ENCODE peak calls at places on chromosome 7, in ten cellular contexts. T is A172; D is naive thymus-derived CD8-positive, alpha-beta T cell; A is lower lobe of right lung; K is RWPE1; V is NCI-H1092; I is endodermal cell; X is nephron progenitor cell; L is foreskin keratinocyte; Z is NK-92 treated with Interleukin-12 subunit alpha and Interleukin-12 subunit beta, amount 100 ng/mL, for 24 hours. H is an unnamed sample.

GRCh38 chr7:12229046-12229445 is 18.0 kb downstream of the TMEM106B start:
- DNase-seq in I (no peak), D (no peak), Z (no peak), L (no peak), A (no peak), T (no peak), X (no peak), V (no peak), K (no peak), H (no peak)

GRCh38 chr7:97001656-97002554 is 3.4 kb upstream of the DLX6 start:
- DNase-seq in V (no peak), T (no peak), I (peak; percentile 86), L (no peak), X (no peak), K (no peak), D (no peak), Z (no peak), A (no peak), H (no peak)

GRCh38 chr7:74351836-74352235 is 62.6 kb downstream of the CLIP2 start:
- DNase-seq in D (no peak), X (no peak), Z (no peak), K (no peak), A (no peak), V (no peak), L (no peak), T (no peak), I (no peak), H (no peak)

GRCh38 chr7:84336303-84336702 is 141.7 kb upstream of the SEMA3A start:
- DNase-seq in A (no peak), Z (no peak), V (no peak), T (no peak), K (no peak), D (no peak), L (no peak), X (no peak), I (no peak), H (peak; percentile 95)

GRCh38 chr7:122965306-122965705 is 30.2 kb downstream of the TAS2R16 start:
- DNase-seq in L (no peak), V (peak; percentile 73), T (no peak), Z (no peak), I (no peak), K (no peak), D (no peak), A (no peak), X (peak; percentile 11), H (no peak)

GRCh38 chr7:70419816-70420215 is 712.1 kb upstream of the GALNT17 start:
- DNase-seq in T (no peak), Z (no peak), A (no peak), V (no peak), L (no peak), X (no peak), K (no peak), D (no peak), I (peak; percentile 37), H (no peak)

GRCh38 chr7:155857141-155857540 is 44.9 kb upstream of the SHH start:
- DNase-seq in D (no peak), Z (no peak), I (peak; percentile 17), L (no peak), A (no peak), V (no peak), K (no peak), T (no peak), X (no peak), H (no peak)

GRCh38 chr7:75957021-75957736 is 37.2 kb downstream of the TMEM120A start:
- DNase-seq in T (peak; percentile 40), D (no peak), A (peak; percentile 81), X (peak; percentile 53), I (peak; percentile 92), L (no peak), Z (no peak), V (no peak), K (no peak), H (no peak)

GRCh38 chr7:55420535-55420934 is 55.4 kb downstream of the LANCL2 start:
- DNase-seq in L (no peak), K (no peak), V (no peak), T (no peak), X (no peak), A (no peak), D (no peak), I (no peak), Z (no peak), H (no peak)

GRCh38 chr7:5831196-5831595 is 49.4 kb upstream of the OCM start:
- DNase-seq in Z (no peak), K (no peak), L (no peak), I (peak; percentile 58), V (no peak), X (peak; percentile 75), D (peak; percentile 52), T (no peak), A (no peak), H (no peak)

GRCh38 chr7:131897016-131897789 is 340.8 kb upstream of the PODXL start:
- DNase-seq in A (no peak), K (peak; percentile 46), X (peak; percentile 50), I (peak; percentile 93), Z (no peak), T (peak; percentile 96), L (no peak), V (no peak), D (no peak), H (peak; percentile 72)

GRCh38 chr7:68787586-68787985 is 810.7 kb upstream of the AUTS2 start:
- DNase-seq in T (no peak), L (no peak), V (peak; percentile 30), Z (no peak), K (no peak), D (no peak), A (no peak), X (peak; percentile 48), I (no peak), H (no peak)

GRCh38 chr7:36472141-36472729 is 82.6 kb downstream of the ANLN start:
- DNase-seq in X (no peak), A (no peak), K (no peak), L (no peak), I (no peak), Z (no peak), D (no peak), V (no peak), T (no peak), H (no peak)

GRCh38 chr7:67918158-67918557 is 921.5 kb downstream of the TYW1 start:
- DNase-seq in L (no peak), T (peak; percentile 64), I (no peak), D (no peak), Z (peak; percentile 14), K (no peak), X (no peak), A (no peak), V (no peak), H (peak; percentile 13)

GRCh38 chr7:108358553-108358952 is 97.7 kb downstream of the NRCAM start:
- DNase-seq in I (no peak), Z (no peak), K (peak; percentile 10), V (peak; percentile 79), T (peak; percentile 49), D (no peak), L (peak; percentile 83), A (no peak), X (peak; percentile 4), H (peak; percentile 82)

GRCh38 chr7:45036801-45037200 is 36.8 kb downstream of the CCM2 start:
- DNase-seq in I (no peak), L (no peak), K (no peak), Z (no peak), V (no peak), T (no peak), D (no peak), X (no peak), A (no peak), H (no peak)

GRCh38 chr7:36863901-36864701 is 139.8 kb upstream of the AOAH start:
- DNase-seq in D (no peak), V (no peak), K (no peak), Z (peak; percentile 73), X (no peak), A (no peak), I (no peak), L (no peak), T (no peak), H (no peak)

GRCh38 chr7:99254390-99254789 is 18.2 kb upstream of the MYH16 start:
- DNase-seq in D (no peak), T (no peak), L (peak; percentile 80), V (no peak), Z (no peak), K (peak; percentile 48), I (no peak), A (no peak), X (no peak), H (no peak)

GRCh38 chr7:31883761-31884164 is 186.4 kb downstream of the PDE1C start:
- DNase-seq in X (no peak), V (no peak), L (peak; percentile 59), A (no peak), D (no peak), T (peak; percentile 85), K (peak; percentile 29), Z (peak; percentile 7), I (no peak), H (peak; percentile 79)

GRCh38 chr7:139745330-139746143 is 32.3 kb downstream of the HIPK2 start:
- DNase-seq in L (no peak), V (peak; percentile 36), Z (no peak), D (no peak), I (no peak), K (no peak), T (no peak), A (no peak), X (no peak), H (no peak)

GRCh38 chr7:80581472-80581871 is 57.0 kb upstream of the CD36 start:
- DNase-seq in T (no peak), Z (no peak), K (peak; percentile 13), X (no peak), A (no peak), V (no peak), D (no peak), L (peak; percentile 16), I (no peak), H (no peak)

GRCh38 chr7:13017325-13017853 is 330.0 kb downstream of the ARL4A start:
- DNase-seq in A (no peak), V (no peak), L (peak; percentile 77), K (peak; percentile 59), T (peak; percentile 61), Z (no peak), X (no peak), D (no peak), I (peak; percentile 77), H (peak; percentile 66)

GRCh38 chr7:43535810-43536585 is 46.9 kb upstream of the STK17A start:
- DNase-seq in K (peak; percentile 42), V (no peak), Z (no peak), X (no peak), D (no peak), T (peak; percentile 72), I (no peak), L (peak; percentile 79), A (no peak), H (peak; percentile 92)